ENCODE peak calls at places on chromosome 7, in four cellular contexts. Y, T, Q and F are unnamed samples.
A peak's percentile ranks its signal among the peaks of the same experiment; 100 is the strongest.

GRCh38 chr7:138449580-138449979 is 10.5 kb upstream of the TRIM24 start:
- DNase-seq in Y (no peak), T (no peak), Q (peak; percentile 60), F (no peak)

GRCh38 chr7:22361320-22361719 is 4.4 kb upstream of the RAPGEF5 start:
- DNase-seq in Y (no peak), T (no peak), Q (no peak), F (no peak)

GRCh38 chr7:54799792-54800191 is 40.8 kb upstream of the SEC61G start:
- DNase-seq in Y (no peak), T (no peak), Q (no peak), F (no peak)

GRCh38 chr7:132022188-132022587 is 465.8 kb upstream of the PODXL start:
- DNase-seq in Y (no peak), T (no peak), Q (no peak), F (no peak)

GRCh38 chr7:131244259-131244852 is 83.3 kb upstream of the MKLN1 start:
- DNase-seq in Y (peak; percentile 94), T (peak; percentile 72), Q (peak; percentile 26), F (no peak)

GRCh38 chr7:116433246-116433645 is 66.3 kb upstream of the CAV2 start:
- DNase-seq in Y (peak; percentile 26), T (no peak), Q (no peak), F (no peak)

GRCh38 chr7:47931788-47932425 is 16.4 kb downstream of the PKD1L1 start:
- DNase-seq in Y (no peak), T (no peak), Q (no peak), F (no peak)

GRCh38 chr7:123864438-123864837 is 19.5 kb downstream of the HYAL4 start:
- DNase-seq in Y (no peak), T (no peak), Q (no peak), F (no peak)

GRCh38 chr7:115689941-115690340 is 340.6 kb downstream of the TFEC start:
- DNase-seq in Y (peak; percentile 15), T (no peak), Q (no peak), F (no peak)

GRCh38 chr7:105715528-105715927 is 134.2 kb upstream of the EFCAB10 start:
- DNase-seq in Y (no peak), T (no peak), Q (peak; percentile 17), F (no peak)

GRCh38 chr7:81462672-81463071 is 307.2 kb downstream of the HGF start:
- DNase-seq in Y (peak; percentile 78), T (no peak), Q (no peak), F (no peak)

GRCh38 chr7:105587899-105588690 is 6.8 kb upstream of the EFCAB10 start:
- DNase-seq in Y (no peak), T (no peak), Q (peak; percentile 54), F (no peak)

GRCh38 chr7:50303894-50304157 is 690 bp upstream of the IKZF1 start:
- DNase-seq in Y (no peak), T (no peak), Q (no peak), F (peak; percentile 54)

GRCh38 chr7:105581066-105581811 is at the start of gene EFCAB10:
- DNase-seq in Y (peak; percentile 53), T (peak; percentile 89), Q (peak; percentile 75), F (peak; percentile 69)

GRCh38 chr7:95845007-95845406 is 72.7 kb downstream of the DYNC1I1 start:
- DNase-seq in Y (no peak), T (no peak), Q (no peak), F (no peak)

GRCh38 chr7:137978464-137979237 is 23.2 kb downstream of the CREB3L2 start:
- DNase-seq in Y (peak; percentile 98), T (peak; percentile 72), Q (no peak), F (no peak)

GRCh38 chr7:157832866-157833607 is 496.2 kb downstream of the DNAJB6 start:
- DNase-seq in Y (no peak), T (no peak), Q (no peak), F (no peak)

GRCh38 chr7:81770823-81771222 is 976 bp upstream of the HGF start:
- DNase-seq in Y (no peak), T (no peak), Q (no peak), F (no peak)

GRCh38 chr7:89259085-89259484 is 463.5 kb upstream of the TEX47 start:
- DNase-seq in Y (no peak), T (no peak), Q (no peak), F (no peak)

GRCh38 chr7:139730746-139731612 is 46.8 kb downstream of the HIPK2 start:
- DNase-seq in Y (peak; percentile 90), T (no peak), Q (peak; percentile 37), F (peak; percentile 44)

GRCh38 chr7:105723582-105723981 is 142.3 kb upstream of the EFCAB10 start:
- DNase-seq in Y (peak; percentile 19), T (no peak), Q (no peak), F (no peak)

GRCh38 chr7:157278791-157279678 is 57.8 kb upstream of the DNAJB6 start:
- DNase-seq in Y (no peak), T (no peak), Q (no peak), F (peak; percentile 69)

GRCh38 chr7:55546826-55547225 is 25.5 kb downstream of the VOPP1 start:
- DNase-seq in Y (peak; percentile 80), T (peak; percentile 88), Q (peak; percentile 67), F (no peak)

GRCh38 chr7:46558482-46559193 is 637.6 kb upstream of the IGFBP3 start:
- DNase-seq in Y (peak; percentile 67), T (no peak), Q (no peak), F (no peak)
- TF ChIP-seq CTCF in Y (no peak), T (no peak), Q (no peak), F (no peak)

DNA sequence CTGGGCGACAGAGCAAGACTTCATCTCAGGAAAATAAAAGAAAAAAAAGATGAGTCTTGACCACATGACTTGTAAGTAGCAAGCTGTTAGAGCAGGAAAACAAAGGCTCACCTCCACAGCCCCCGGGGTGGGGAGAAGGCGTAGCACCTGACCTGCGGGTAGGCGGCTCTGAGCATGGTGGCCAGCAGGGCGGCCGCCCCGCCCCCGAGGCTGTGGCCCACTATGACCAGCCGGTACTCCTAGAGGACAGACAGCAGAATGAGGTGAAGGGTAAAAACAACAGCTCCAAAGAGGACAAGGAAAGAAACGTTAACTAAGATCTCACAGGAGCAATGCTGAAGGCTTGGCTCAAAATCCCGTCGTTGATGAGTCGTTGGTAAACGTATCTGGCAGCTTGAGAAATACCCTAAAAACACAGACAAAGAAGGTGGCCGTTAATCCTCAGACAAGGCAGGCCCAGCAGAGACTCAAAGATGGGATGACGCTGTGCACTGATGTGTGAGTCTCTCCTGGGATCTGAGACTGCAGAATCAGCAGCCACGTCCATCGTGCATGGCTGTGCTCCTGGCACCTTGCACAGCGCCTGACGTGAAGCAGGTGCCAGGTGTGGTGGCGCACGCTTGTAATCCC is 31.1 kb downstream of the DAGLB start:
- DNase-seq in Y (peak; percentile 40), T (no peak), Q (no peak), F (no peak)
- TF ChIP-seq CTCF in Y (no peak), T (no peak), Q (no peak), F (no peak)

GRCh38 chr7:16891338-16891737 is 9.6 kb upstream of the AGR3 start:
- DNase-seq in Y (peak; percentile 74), T (peak; percentile 12), Q (peak; percentile 19), F (peak; percentile 8)
- TF ChIP-seq CTCF in Y (peak; percentile 63), T (peak; percentile 77), Q (peak; percentile 47), F (peak; percentile 52)

DNA sequence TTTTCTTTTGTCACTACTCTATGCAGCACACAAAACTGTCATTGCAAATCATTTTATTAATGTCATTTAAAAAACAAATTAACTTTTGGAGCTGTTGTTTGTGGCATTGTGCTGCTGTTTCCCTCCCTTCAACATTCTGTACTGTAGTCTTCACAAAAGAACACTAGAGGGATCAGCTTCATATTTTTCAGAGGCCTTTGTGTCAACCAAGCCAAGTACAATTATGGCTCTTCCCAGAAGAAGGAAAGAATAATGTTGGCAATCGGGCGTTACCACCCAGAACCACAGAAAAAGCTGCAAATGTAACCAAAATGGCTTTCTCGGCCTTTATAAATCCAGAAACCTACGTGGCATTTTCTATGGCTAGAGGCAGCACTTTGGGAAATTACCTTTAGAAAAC is 98.9 kb upstream of the COL1A2 start:
- DNase-seq in Y (peak; percentile 92), T (peak; percentile 18), Q (no peak), F (no peak)
- TF ChIP-seq CTCF in Y (peak; percentile 78), T (peak; percentile 66), Q (no peak), F (no peak)

DNA sequence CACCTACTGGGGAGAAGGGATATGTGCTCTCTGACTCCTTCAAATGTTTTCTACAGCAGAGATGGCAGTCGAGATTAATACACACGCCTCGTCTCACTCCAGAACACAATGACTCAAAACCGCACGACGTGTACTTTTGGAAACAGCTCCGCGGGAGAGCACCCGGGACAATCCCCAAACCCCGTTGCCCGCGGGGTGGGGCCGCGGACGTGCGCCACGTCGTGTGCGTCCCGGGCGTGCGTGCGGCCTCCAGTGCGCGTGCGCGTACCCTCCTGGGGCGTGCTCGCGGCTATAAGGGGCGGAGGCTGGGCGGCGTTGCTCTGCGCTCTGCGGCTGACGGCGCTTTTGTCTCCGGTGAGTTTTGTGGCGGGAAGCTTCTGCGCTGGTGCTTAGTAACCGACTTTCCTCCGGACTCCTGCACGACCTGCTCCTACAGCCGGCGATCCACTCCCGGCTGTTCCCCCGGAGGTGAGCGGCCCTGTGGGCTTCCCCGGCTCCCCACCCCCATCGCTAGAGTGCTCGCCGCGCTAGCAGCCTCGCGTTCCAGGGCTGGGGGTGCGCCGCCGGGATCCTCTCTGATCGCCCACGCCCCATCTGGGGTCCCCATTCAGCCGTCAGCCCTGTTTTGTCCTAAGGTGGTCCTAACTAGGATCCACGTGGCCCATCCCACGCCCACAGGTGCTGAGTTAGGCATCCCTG is at the start of gene HILPDA:
- DNase-seq in Y (peak; percentile 97), T (peak; percentile 94), Q (peak; percentile 96), F (peak; percentile 97)
- TF ChIP-seq CTCF in Y (no peak), T (no peak), Q (no peak), F (no peak)